ENCODE peak calls at places on chromosomes 11 and 22, in five cellular contexts. One of them, this sample, is unnamed.

GRCh38 chr11:129605815-129606214 is 209.8 kb upstream of the TMEM45B start:
- DNase-seq in CD8-positive, alpha-beta memory T cell: no peak
- DNase-seq in neural progenitor cell: no peak
- DNase-seq in SK-N-MC: no peak
- DNase-seq in prostate gland: no peak
- DNase-seq in this sample: no peak

GRCh38 chr11:117428186-117428855 is 100.7 kb downstream of the CEP164 start:
- DNase-seq in CD8-positive, alpha-beta memory T cell: no peak
- DNase-seq in neural progenitor cell: no peak
- DNase-seq in SK-N-MC: no peak
- DNase-seq in prostate gland: no peak
- DNase-seq in this sample: no peak

GRCh38 chr22:46089426-46090041 is 60.8 kb upstream of the PPARA start:
- DNase-seq in CD8-positive, alpha-beta memory T cell: no peak
- DNase-seq in neural progenitor cell: no peak
- DNase-seq in SK-N-MC: no peak
- DNase-seq in prostate gland: no peak
- DNase-seq in this sample: no peak

GRCh38 chr11:84564180-84564866 is 1062.8 kb downstream of the DLG2 start:
- DNase-seq in CD8-positive, alpha-beta memory T cell: no peak
- DNase-seq in neural progenitor cell: peak; percentile 24
- DNase-seq in SK-N-MC: no peak
- DNase-seq in prostate gland: no peak
- DNase-seq in this sample: no peak

GRCh38 chr22:18954941-18955571 is 19.0 kb upstream of the PRODH start:
- DNase-seq in CD8-positive, alpha-beta memory T cell: no peak
- DNase-seq in neural progenitor cell: no peak
- DNase-seq in SK-N-MC: no peak
- DNase-seq in prostate gland: no peak
- DNase-seq in this sample: no peak

GRCh38 chr11:103652013-103652412 is 384.4 kb upstream of the DDI1 start:
- DNase-seq in CD8-positive, alpha-beta memory T cell: no peak
- DNase-seq in neural progenitor cell: no peak
- DNase-seq in SK-N-MC: no peak
- DNase-seq in prostate gland: no peak
- DNase-seq in this sample: no peak

GRCh38 chr11:13298765-13299164 is 21.2 kb downstream of the BMAL1 start:
- DNase-seq in CD8-positive, alpha-beta memory T cell: no peak
- DNase-seq in neural progenitor cell: no peak
- DNase-seq in SK-N-MC: no peak
- DNase-seq in prostate gland: no peak
- DNase-seq in this sample: no peak

GRCh38 chr22:19902245-19902699 is 39.3 kb upstream of the COMT start:
- DNase-seq in CD8-positive, alpha-beta memory T cell: no peak
- DNase-seq in neural progenitor cell: no peak
- DNase-seq in SK-N-MC: no peak
- DNase-seq in prostate gland: no peak
- DNase-seq in this sample: no peak

GRCh38 chr11:42013656-42014201 is 554.3 kb upstream of the LRRC4C start:
- DNase-seq in CD8-positive, alpha-beta memory T cell: no peak
- DNase-seq in neural progenitor cell: no peak
- DNase-seq in SK-N-MC: no peak
- DNase-seq in prostate gland: no peak
- DNase-seq in this sample: no peak

GRCh38 chr11:116059909-116060308 is 555.7 kb upstream of the CADM1 start:
- DNase-seq in CD8-positive, alpha-beta memory T cell: no peak
- DNase-seq in neural progenitor cell: no peak
- DNase-seq in SK-N-MC: no peak
- DNase-seq in prostate gland: no peak
- DNase-seq in this sample: no peak

GRCh38 chr11:2762451-2762850 is 62.7 kb upstream of the KCNQ1OT1 start:
- DNase-seq in CD8-positive, alpha-beta memory T cell: no peak
- DNase-seq in neural progenitor cell: no peak
- DNase-seq in SK-N-MC: no peak
- DNase-seq in prostate gland: no peak
- DNase-seq in this sample: no peak

DNA sequence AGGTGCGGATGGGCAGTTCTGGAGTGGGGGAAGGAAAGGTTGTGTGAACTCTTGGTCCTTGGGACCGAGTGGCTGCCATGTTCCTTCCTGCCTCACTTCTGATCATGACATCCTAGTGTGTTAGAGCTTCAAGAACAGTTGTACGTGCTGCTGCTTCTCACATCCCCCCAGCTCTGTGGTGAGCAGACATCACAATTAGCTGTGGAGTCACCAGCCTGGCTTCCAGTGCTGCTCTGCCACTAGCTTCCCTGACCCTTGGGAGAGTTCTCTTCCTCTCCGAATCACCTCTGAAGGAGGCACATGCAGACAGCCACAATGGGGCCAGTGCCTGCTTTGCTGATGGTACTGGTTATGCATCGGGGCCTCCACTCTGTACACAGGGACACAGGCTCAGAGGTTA is 6.2 kb upstream of the RAB1B start:
- DNase-seq in CD8-positive, alpha-beta memory T cell: no peak
- DNase-seq in neural progenitor cell: no peak
- DNase-seq in SK-N-MC: no peak
- DNase-seq in prostate gland: no peak
- DNase-seq in this sample: no peak
- H3K36me3 ChIP-seq in CD8-positive, alpha-beta memory T cell: peaks cover 13% of the 10 kb centered on the region
- H3K36me3 ChIP-seq in neural progenitor cell: peaks cover 4% of the 10 kb centered on the region
- H3K36me3 ChIP-seq in SK-N-MC: peaks cover 4% of the 10 kb centered on the region
- H3K36me3 ChIP-seq in prostate gland: peaks cover 7% of the 10 kb centered on the region
- H3K36me3 ChIP-seq in this sample: peaks cover 31% of the 10 kb centered on the region

DNA sequence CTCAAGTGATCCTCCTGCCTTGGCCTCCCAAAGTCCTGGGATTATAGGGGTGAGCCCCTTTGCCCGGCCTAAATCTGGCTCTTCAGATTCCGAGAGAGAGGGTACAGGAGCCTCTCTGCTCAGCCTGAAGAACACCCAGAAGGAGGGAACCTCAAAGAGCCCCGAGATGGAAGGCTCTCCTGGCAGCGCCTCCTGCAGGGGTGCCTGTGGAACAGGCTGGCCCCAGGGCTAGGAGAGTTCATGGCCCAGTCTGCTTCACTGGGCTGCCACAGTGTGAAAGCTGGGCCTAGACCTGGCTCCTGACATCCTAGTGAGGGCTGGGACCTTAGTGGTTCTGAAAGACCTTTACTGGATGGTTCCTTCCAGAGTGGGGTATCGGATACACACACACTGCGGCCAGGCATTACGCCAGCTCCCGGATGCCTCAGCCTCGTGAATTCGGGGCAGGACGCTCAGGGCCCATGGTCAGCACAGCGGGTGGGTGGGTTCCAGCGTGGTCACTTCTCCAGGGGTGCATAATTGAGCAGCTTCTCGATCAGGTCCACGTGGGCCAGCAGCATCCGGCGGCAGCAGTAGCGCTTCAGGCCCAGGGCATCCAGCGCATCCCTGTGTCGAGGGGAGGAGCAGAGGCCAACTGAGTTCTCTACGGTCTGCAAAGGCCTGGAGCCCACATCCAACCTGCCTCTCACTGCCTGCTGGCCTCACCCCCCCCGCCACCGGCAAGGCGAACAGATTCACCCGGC is 2.3 kb downstream of the POLR2L start:
- DNase-seq in CD8-positive, alpha-beta memory T cell: no peak
- DNase-seq in neural progenitor cell: no peak
- DNase-seq in SK-N-MC: no peak
- DNase-seq in prostate gland: no peak
- DNase-seq in this sample: no peak
- H3K4me3 ChIP-seq in CD8-positive, alpha-beta memory T cell: no peak overlapping the region
- H3K4me3 ChIP-seq in neural progenitor cell: no peak overlapping the region
- H3K4me3 ChIP-seq in SK-N-MC: peak overlapping the region; percentile 97
- H3K4me3 ChIP-seq in prostate gland: no peak overlapping the region
- H3K4me3 ChIP-seq in this sample: no peak overlapping the region

DNA sequence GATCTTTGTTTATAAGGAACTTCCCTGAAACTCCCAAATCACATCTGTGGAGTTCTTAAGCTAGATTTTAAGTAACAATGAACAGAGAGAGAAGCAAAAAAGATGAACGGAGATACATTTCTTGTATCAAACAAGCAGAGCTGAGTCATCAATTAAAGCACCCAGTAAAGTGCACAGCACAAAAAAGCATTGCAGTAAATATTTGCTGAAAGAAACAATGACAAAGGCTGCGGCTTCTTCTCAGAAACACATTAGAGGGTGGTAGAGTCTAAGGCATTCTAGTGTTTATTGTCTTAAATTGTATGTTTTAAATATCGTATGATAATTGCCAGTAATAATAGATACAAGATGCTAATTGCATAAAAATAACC is 941.6 kb upstream of the CHORDC1 start:
- DNase-seq in CD8-positive, alpha-beta memory T cell: no peak
- DNase-seq in neural progenitor cell: no peak
- DNase-seq in SK-N-MC: no peak
- DNase-seq in prostate gland: no peak
- DNase-seq in this sample: no peak
- H3K27ac ChIP-seq in CD8-positive, alpha-beta memory T cell: no peak overlapping the region
- H3K27ac ChIP-seq in neural progenitor cell: no peak overlapping the region
- H3K27ac ChIP-seq in SK-N-MC: peak overlapping the region; percentile 38
- H3K27ac ChIP-seq in prostate gland: no peak overlapping the region
- H3K27ac ChIP-seq in this sample: no peak overlapping the region

DNA sequence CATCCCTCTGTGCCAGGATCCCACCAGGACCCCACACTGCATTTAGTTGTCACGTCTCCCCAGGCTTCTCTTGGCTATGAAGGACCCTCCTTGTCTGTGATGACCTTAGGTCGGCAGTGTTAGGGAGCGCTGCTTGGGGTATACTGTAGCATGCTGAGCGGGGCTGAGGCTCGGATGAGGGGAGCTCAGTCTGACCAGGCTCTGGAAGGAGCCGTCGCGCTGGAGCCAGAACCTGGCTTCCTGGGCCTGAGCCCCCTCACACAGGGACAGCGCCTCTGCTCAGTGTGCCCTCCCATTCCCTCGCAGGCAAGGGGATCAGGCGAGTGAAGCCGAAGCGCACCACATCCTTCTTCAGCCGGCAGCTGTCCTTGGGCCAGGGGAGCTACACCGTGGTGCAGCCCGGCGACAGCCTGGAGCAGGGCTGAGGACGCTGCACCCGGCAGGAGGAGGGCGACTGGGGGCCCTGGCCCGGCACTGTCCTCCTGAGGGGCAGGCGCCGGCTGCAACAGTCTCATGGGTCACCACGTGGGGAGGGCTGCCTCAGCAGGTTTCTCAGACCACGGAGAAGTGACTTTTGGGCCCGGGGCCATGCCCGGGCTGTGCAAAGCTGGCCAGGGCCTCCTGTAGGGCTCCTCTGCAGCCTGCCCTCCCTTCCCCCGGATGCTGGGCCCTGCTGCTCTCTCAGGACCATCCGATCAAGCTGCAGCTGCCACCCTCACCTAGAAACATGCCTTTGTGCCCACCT is 11.5 kb upstream of the NEAT1 start:
- DNase-seq in CD8-positive, alpha-beta memory T cell: no peak
- DNase-seq in neural progenitor cell: no peak
- DNase-seq in SK-N-MC: no peak
- DNase-seq in prostate gland: no peak
- DNase-seq in this sample: no peak
- H3K36me3 ChIP-seq in CD8-positive, alpha-beta memory T cell: peaks cover 7% of the 10 kb centered on the region
- H3K36me3 ChIP-seq in neural progenitor cell: no peaks in the 10 kb centered on the region
- H3K36me3 ChIP-seq in SK-N-MC: peaks cover 7% of the 10 kb centered on the region
- H3K36me3 ChIP-seq in prostate gland: no peaks in the 10 kb centered on the region
- H3K36me3 ChIP-seq in this sample: peaks cover 35% of the 10 kb centered on the region

GRCh38 chr11:23723861-23724260 is 773.0 kb upstream of the LUZP2 start:
- DNase-seq in CD8-positive, alpha-beta memory T cell: no peak
- DNase-seq in neural progenitor cell: no peak
- DNase-seq in SK-N-MC: no peak
- DNase-seq in prostate gland: no peak
- DNase-seq in this sample: no peak

GRCh38 chr11:23725752-23726151 is 771.1 kb upstream of the LUZP2 start:
- DNase-seq in CD8-positive, alpha-beta memory T cell: no peak
- DNase-seq in neural progenitor cell: no peak
- DNase-seq in SK-N-MC: no peak
- DNase-seq in prostate gland: no peak
- DNase-seq in this sample: no peak

GRCh38 chr11:23729088-23729487 is 767.8 kb upstream of the LUZP2 start:
- DNase-seq in CD8-positive, alpha-beta memory T cell: no peak
- DNase-seq in neural progenitor cell: peak; percentile 51
- DNase-seq in SK-N-MC: no peak
- DNase-seq in prostate gland: no peak
- DNase-seq in this sample: no peak

GRCh38 chr11:23730307-23730998 is 766.4 kb upstream of the LUZP2 start:
- DNase-seq in CD8-positive, alpha-beta memory T cell: no peak
- DNase-seq in neural progenitor cell: no peak
- DNase-seq in SK-N-MC: no peak
- DNase-seq in prostate gland: no peak
- DNase-seq in this sample: no peak

DNA sequence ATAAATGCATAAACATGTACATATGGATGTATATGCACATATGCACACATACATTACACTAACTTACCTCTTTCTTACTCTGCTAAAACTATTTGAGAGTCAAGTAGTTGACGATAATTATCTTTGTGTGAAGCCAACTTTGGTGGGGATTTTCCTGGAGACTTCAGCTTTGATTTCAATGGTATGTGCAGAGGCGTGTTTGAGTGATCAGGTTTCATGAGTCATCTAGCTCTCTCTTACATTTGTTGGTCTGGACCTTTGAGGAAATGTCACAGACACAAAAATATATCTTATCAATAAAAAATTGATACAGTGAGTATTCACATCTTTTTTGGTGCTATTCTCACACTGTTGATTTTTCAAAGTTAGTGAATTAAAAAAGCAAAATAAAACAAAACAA is 769.0 kb upstream of the LUZP2 start:
- DNase-seq in CD8-positive, alpha-beta memory T cell: no peak
- DNase-seq in neural progenitor cell: no peak
- DNase-seq in SK-N-MC: no peak
- DNase-seq in prostate gland: no peak
- DNase-seq in this sample: no peak
- H3K4me3 ChIP-seq in CD8-positive, alpha-beta memory T cell: no peak overlapping the region
- H3K4me3 ChIP-seq in neural progenitor cell: no peak overlapping the region
- H3K4me3 ChIP-seq in SK-N-MC: no peak overlapping the region
- H3K4me3 ChIP-seq in prostate gland: no peak overlapping the region
- H3K4me3 ChIP-seq in this sample: no peak overlapping the region

GRCh38 chr11:86550757-86551156 is 121.7 kb downstream of the ME3 start:
- DNase-seq in CD8-positive, alpha-beta memory T cell: no peak
- DNase-seq in neural progenitor cell: no peak
- DNase-seq in SK-N-MC: no peak
- DNase-seq in prostate gland: no peak
- DNase-seq in this sample: no peak
- H3K27ac ChIP-seq in CD8-positive, alpha-beta memory T cell: no peak overlapping the region
- H3K27ac ChIP-seq in neural progenitor cell: no peak overlapping the region
- H3K27ac ChIP-seq in SK-N-MC: no peak overlapping the region
- H3K27ac ChIP-seq in prostate gland: peak overlapping the region; percentile 54
- H3K27ac ChIP-seq in this sample: no peak overlapping the region

GRCh38 chr11:24935059-24935458 is 438.2 kb downstream of the LUZP2 start:
- DNase-seq in CD8-positive, alpha-beta memory T cell: no peak
- DNase-seq in neural progenitor cell: no peak
- DNase-seq in SK-N-MC: no peak
- DNase-seq in prostate gland: no peak
- DNase-seq in this sample: no peak
- H3K36me3 ChIP-seq in CD8-positive, alpha-beta memory T cell: no peaks in the 10 kb centered on the region
- H3K36me3 ChIP-seq in neural progenitor cell: no peaks in the 10 kb centered on the region
- H3K36me3 ChIP-seq in SK-N-MC: no peaks in the 10 kb centered on the region
- H3K36me3 ChIP-seq in prostate gland: no peaks in the 10 kb centered on the region
- H3K36me3 ChIP-seq in this sample: no peaks in the 10 kb centered on the region

DNA sequence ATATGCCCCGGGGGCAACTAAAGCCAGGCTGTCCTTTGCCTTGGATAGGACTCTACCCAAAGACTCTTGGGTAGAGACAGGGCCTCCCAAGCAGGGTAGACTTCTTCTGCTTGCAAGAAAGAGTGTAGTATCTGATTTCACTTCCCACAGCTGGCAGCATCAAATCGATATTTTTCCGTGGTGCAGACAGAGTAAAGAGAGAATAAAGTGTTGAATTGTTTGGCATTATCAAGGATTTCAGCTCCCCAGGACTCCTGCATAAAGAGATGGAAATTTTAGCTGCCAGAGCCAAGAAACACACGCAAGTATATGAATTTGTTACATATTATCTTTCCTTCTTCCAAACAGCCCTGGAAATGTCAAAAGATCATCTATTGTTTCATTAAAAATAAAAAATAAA is 136.8 kb downstream of the PKNOX2 start:
- DNase-seq in CD8-positive, alpha-beta memory T cell: no peak
- DNase-seq in neural progenitor cell: no peak
- DNase-seq in SK-N-MC: no peak
- DNase-seq in prostate gland: no peak
- DNase-seq in this sample: no peak
- H3K4me3 ChIP-seq in CD8-positive, alpha-beta memory T cell: no peak overlapping the region
- H3K4me3 ChIP-seq in neural progenitor cell: no peak overlapping the region
- H3K4me3 ChIP-seq in SK-N-MC: no peak overlapping the region
- H3K4me3 ChIP-seq in prostate gland: no peak overlapping the region
- H3K4me3 ChIP-seq in this sample: no peak overlapping the region

This sample was measured in effector memory CD4-positive, alpha-beta T cell.